ENCODE peak calls at places on chromosomes 16 and 17, in ten cellular contexts. One of them, this sample, is unnamed.

GRCh38 chr16:51051671-51052070 is 99.4 kb downstream of the SALL1 start:
- DNase-seq in pancreas: no peak
- DNase-seq in cardiac muscle cell: no peak
- DNase-seq in tibial nerve: no peak
- DNase-seq in breast epithelium: no peak
- DNase-seq in IMR-90: no peak
- DNase-seq in heart right ventricle: no peak
- DNase-seq in body of pancreas: no peak
- DNase-seq in kidney: no peak
- DNase-seq in fibroblast of lung: no peak
- DNase-seq in this sample: no peak

GRCh38 chr16:12356622-12357365 is 380.3 kb downstream of the SNX29 start:
- DNase-seq in pancreas: no peak
- DNase-seq in cardiac muscle cell: no peak
- DNase-seq in tibial nerve: no peak
- DNase-seq in breast epithelium: no peak
- DNase-seq in IMR-90: no peak
- DNase-seq in heart right ventricle: no peak
- DNase-seq in body of pancreas: no peak
- DNase-seq in kidney: no peak
- DNase-seq in fibroblast of lung: no peak
- DNase-seq in this sample: no peak

GRCh38 chr17:82959990-82960418 is 119.4 kb upstream of the METRNL start:
- DNase-seq in pancreas: no peak
- DNase-seq in cardiac muscle cell: no peak
- DNase-seq in tibial nerve: no peak
- DNase-seq in breast epithelium: peak; percentile 47
- DNase-seq in IMR-90: no peak
- DNase-seq in heart right ventricle: no peak
- DNase-seq in body of pancreas: no peak
- DNase-seq in kidney: peak; percentile 75
- DNase-seq in fibroblast of lung: no peak
- DNase-seq in this sample: no peak

GRCh38 chr17:700504-701094 is 14.0 kb downstream of the VPS53 start:
- DNase-seq in pancreas: no peak
- DNase-seq in cardiac muscle cell: peak; percentile 46
- DNase-seq in tibial nerve: no peak
- DNase-seq in breast epithelium: no peak
- DNase-seq in IMR-90: peak; percentile 53
- DNase-seq in heart right ventricle: no peak
- DNase-seq in body of pancreas: no peak
- DNase-seq in kidney: no peak
- DNase-seq in fibroblast of lung: peak; percentile 19
- DNase-seq in this sample: no peak

GRCh38 chr16:6018848-6019489 is 921.4 kb upstream of the EEF2KMT start:
- DNase-seq in pancreas: no peak
- DNase-seq in cardiac muscle cell: peak; percentile 52
- DNase-seq in tibial nerve: no peak
- DNase-seq in breast epithelium: no peak
- DNase-seq in IMR-90: no peak
- DNase-seq in heart right ventricle: no peak
- DNase-seq in body of pancreas: no peak
- DNase-seq in kidney: peak; percentile 72
- DNase-seq in fibroblast of lung: peak; percentile 6
- DNase-seq in this sample: no peak

GRCh38 chr16:14291941-14292825 is 221.1 kb downstream of the MRTFB start:
- DNase-seq in pancreas: no peak
- DNase-seq in cardiac muscle cell: no peak
- DNase-seq in tibial nerve: no peak
- DNase-seq in breast epithelium: no peak
- DNase-seq in IMR-90: no peak
- DNase-seq in heart right ventricle: no peak
- DNase-seq in body of pancreas: no peak
- DNase-seq in kidney: no peak
- DNase-seq in fibroblast of lung: no peak
- DNase-seq in this sample: no peak

GRCh38 chr16:84819644-84820304 is at the start of gene CRISPLD2:
- DNase-seq in pancreas: peak; percentile 84
- DNase-seq in cardiac muscle cell: peak; percentile 97
- DNase-seq in tibial nerve: peak; percentile 94
- DNase-seq in breast epithelium: peak; percentile 89
- DNase-seq in IMR-90: peak; percentile 84
- DNase-seq in heart right ventricle: peak; percentile 91
- DNase-seq in body of pancreas: peak; percentile 88
- DNase-seq in kidney: peak; percentile 97
- DNase-seq in fibroblast of lung: peak; percentile 87
- DNase-seq in this sample: peak; percentile 100

GRCh38 chr16:56363781-56364565 is 61.4 kb downstream of the AMFR start:
- DNase-seq in pancreas: peak; percentile 4
- DNase-seq in cardiac muscle cell: no peak
- DNase-seq in tibial nerve: no peak
- DNase-seq in breast epithelium: no peak
- DNase-seq in IMR-90: no peak
- DNase-seq in heart right ventricle: no peak
- DNase-seq in body of pancreas: no peak
- DNase-seq in kidney: peak; percentile 61
- DNase-seq in fibroblast of lung: no peak
- DNase-seq in this sample: no peak

GRCh38 chr17:41428591-41429326 is 4.4 kb upstream of the KRT37 start:
- DNase-seq in pancreas: no peak
- DNase-seq in cardiac muscle cell: no peak
- DNase-seq in tibial nerve: no peak
- DNase-seq in breast epithelium: no peak
- DNase-seq in IMR-90: no peak
- DNase-seq in heart right ventricle: no peak
- DNase-seq in body of pancreas: no peak
- DNase-seq in kidney: no peak
- DNase-seq in fibroblast of lung: peak; percentile 63
- DNase-seq in this sample: no peak

GRCh38 chr17:80894726-80895125 is 96.9 kb upstream of the CHMP6 start:
- DNase-seq in pancreas: no peak
- DNase-seq in cardiac muscle cell: no peak
- DNase-seq in tibial nerve: no peak
- DNase-seq in breast epithelium: no peak
- DNase-seq in IMR-90: no peak
- DNase-seq in heart right ventricle: no peak
- DNase-seq in body of pancreas: no peak
- DNase-seq in kidney: no peak
- DNase-seq in fibroblast of lung: no peak
- DNase-seq in this sample: no peak

GRCh38 chr17:80895366-80895765 is 96.3 kb upstream of the CHMP6 start:
- DNase-seq in pancreas: no peak
- DNase-seq in cardiac muscle cell: no peak
- DNase-seq in tibial nerve: no peak
- DNase-seq in breast epithelium: no peak
- DNase-seq in IMR-90: no peak
- DNase-seq in heart right ventricle: no peak
- DNase-seq in body of pancreas: no peak
- DNase-seq in kidney: no peak
- DNase-seq in fibroblast of lung: no peak
- DNase-seq in this sample: no peak

GRCh38 chr17:80892900-80893603 is 98.6 kb upstream of the CHMP6 start:
- DNase-seq in pancreas: no peak
- DNase-seq in cardiac muscle cell: no peak
- DNase-seq in tibial nerve: no peak
- DNase-seq in breast epithelium: no peak
- DNase-seq in IMR-90: peak; percentile 79
- DNase-seq in heart right ventricle: no peak
- DNase-seq in body of pancreas: no peak
- DNase-seq in kidney: no peak
- DNase-seq in fibroblast of lung: peak; percentile 95
- DNase-seq in this sample: peak; percentile 77

GRCh38 chr17:80893604-80894438 is 97.8 kb upstream of the CHMP6 start:
- DNase-seq in pancreas: no peak
- DNase-seq in cardiac muscle cell: no peak
- DNase-seq in tibial nerve: no peak
- DNase-seq in breast epithelium: no peak
- DNase-seq in IMR-90: no peak
- DNase-seq in heart right ventricle: no peak
- DNase-seq in body of pancreas: no peak
- DNase-seq in kidney: no peak
- DNase-seq in fibroblast of lung: no peak
- DNase-seq in this sample: no peak

DNA sequence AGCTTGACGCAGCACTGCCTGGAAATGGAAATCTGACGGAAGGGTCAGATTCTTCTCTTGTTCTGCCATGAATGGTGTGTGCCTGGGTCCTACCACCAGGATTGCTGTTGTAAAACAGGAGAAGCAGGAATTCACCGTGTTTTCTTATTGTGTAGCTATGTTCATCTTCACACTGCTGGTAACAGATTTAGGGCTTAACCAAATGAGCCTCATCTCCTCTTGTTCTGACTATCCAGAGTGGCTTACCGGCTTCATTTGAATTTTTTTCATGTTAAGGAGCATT is 97.3 kb upstream of the CHMP6 start:
- DNase-seq in pancreas: no peak
- DNase-seq in cardiac muscle cell: no peak
- DNase-seq in tibial nerve: no peak
- DNase-seq in breast epithelium: no peak
- DNase-seq in IMR-90: no peak
- DNase-seq in heart right ventricle: no peak
- DNase-seq in body of pancreas: no peak
- DNase-seq in kidney: no peak
- DNase-seq in fibroblast of lung: no peak
- DNase-seq in this sample: no peak
- TF ChIP-seq CTCF in pancreas: no peak
- TF ChIP-seq CTCF in cardiac muscle cell: no peak
- TF ChIP-seq CTCF in tibial nerve: no peak
- TF ChIP-seq CTCF in breast epithelium: no peak
- TF ChIP-seq CTCF in IMR-90: peak; percentile 4
- TF ChIP-seq CTCF in heart right ventricle: no peak
- TF ChIP-seq CTCF in body of pancreas: no peak
- TF ChIP-seq CTCF in kidney: no peak
- TF ChIP-seq CTCF in fibroblast of lung: peak; percentile 2
- TF ChIP-seq CTCF in this sample: peak; percentile 27

GRCh38 chr17:59842901-59843652 is 49.7 kb downstream of the TUBD1 start:
- DNase-seq in pancreas: peak; percentile 60
- DNase-seq in cardiac muscle cell: no peak
- DNase-seq in tibial nerve: no peak
- DNase-seq in breast epithelium: peak; percentile 69
- DNase-seq in IMR-90: peak; percentile 97
- DNase-seq in heart right ventricle: no peak
- DNase-seq in body of pancreas: peak; percentile 49
- DNase-seq in kidney: peak; percentile 80
- DNase-seq in fibroblast of lung: peak; percentile 98
- DNase-seq in this sample: no peak

GRCh38 chr17:59845595-59846390 is 47.0 kb downstream of the TUBD1 start:
- DNase-seq in pancreas: peak; percentile 69
- DNase-seq in cardiac muscle cell: no peak
- DNase-seq in tibial nerve: no peak
- DNase-seq in breast epithelium: peak; percentile 87
- DNase-seq in IMR-90: peak; percentile 89
- DNase-seq in heart right ventricle: no peak
- DNase-seq in body of pancreas: peak; percentile 62
- DNase-seq in kidney: peak; percentile 46
- DNase-seq in fibroblast of lung: peak; percentile 92
- DNase-seq in this sample: no peak

GRCh38 chr17:59848385-59848668 is 44.4 kb downstream of the TUBD1 start:
- DNase-seq in pancreas: no peak
- DNase-seq in cardiac muscle cell: no peak
- DNase-seq in tibial nerve: no peak
- DNase-seq in breast epithelium: no peak
- DNase-seq in IMR-90: no peak
- DNase-seq in heart right ventricle: no peak
- DNase-seq in body of pancreas: peak; percentile 3
- DNase-seq in kidney: no peak
- DNase-seq in fibroblast of lung: no peak
- DNase-seq in this sample: no peak

GRCh38 chr17:59846391-59847165 is 46.2 kb downstream of the TUBD1 start:
- DNase-seq in pancreas: peak; percentile 64
- DNase-seq in cardiac muscle cell: no peak
- DNase-seq in tibial nerve: no peak
- DNase-seq in breast epithelium: no peak
- DNase-seq in IMR-90: peak; percentile 94
- DNase-seq in heart right ventricle: no peak
- DNase-seq in body of pancreas: peak; percentile 64
- DNase-seq in kidney: peak; percentile 72
- DNase-seq in fibroblast of lung: peak; percentile 92
- DNase-seq in this sample: no peak

DNA sequence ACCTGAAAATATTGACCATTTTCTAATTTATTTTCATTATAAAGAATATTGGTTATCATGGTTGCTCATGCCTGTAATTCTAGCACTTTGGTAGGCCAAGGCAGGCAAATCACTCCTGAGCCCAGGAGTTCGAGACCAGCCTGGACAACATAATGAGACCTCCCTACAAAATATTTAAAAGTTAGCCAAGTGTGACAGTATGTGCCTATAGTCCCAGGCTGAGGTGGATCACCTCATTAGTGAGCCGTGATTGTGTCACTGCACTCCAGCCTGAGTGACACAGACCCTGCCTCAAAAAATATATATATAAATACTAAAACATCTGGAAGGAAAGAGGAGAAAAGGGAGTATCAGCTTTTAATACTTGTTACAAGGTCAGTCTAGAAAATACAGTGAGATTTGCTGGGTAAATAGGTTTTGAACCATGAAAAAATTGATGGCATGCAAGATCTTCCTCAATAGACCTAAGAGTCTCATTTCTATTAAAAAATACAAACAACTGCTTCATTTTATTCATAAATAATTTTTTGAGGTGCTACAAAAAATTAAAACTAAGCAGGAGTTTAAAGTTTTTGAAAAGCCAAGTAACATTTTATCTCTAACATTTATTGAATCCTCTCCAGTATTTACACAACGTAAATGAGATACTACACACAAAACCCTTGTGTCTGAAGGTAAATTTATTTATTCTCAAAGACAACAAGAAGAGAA is 47.7 kb downstream of the TUBD1 start:
- DNase-seq in pancreas: no peak
- DNase-seq in cardiac muscle cell: no peak
- DNase-seq in tibial nerve: no peak
- DNase-seq in breast epithelium: no peak
- DNase-seq in IMR-90: peak; percentile 70
- DNase-seq in heart right ventricle: no peak
- DNase-seq in body of pancreas: no peak
- DNase-seq in kidney: peak; percentile 36
- DNase-seq in fibroblast of lung: peak; percentile 75
- DNase-seq in this sample: no peak
- H3K4me3 ChIP-seq in pancreas: peak overlapping the region; percentile 6
- H3K4me3 ChIP-seq in cardiac muscle cell: no peak overlapping the region
- H3K4me3 ChIP-seq in tibial nerve: no peak overlapping the region
- H3K4me3 ChIP-seq in breast epithelium: no peak overlapping the region
- H3K4me3 ChIP-seq in IMR-90: no peak overlapping the region
- H3K4me3 ChIP-seq in heart right ventricle: no peak overlapping the region
- H3K4me3 ChIP-seq in body of pancreas: no peak overlapping the region
- H3K4me3 ChIP-seq in kidney: no peak overlapping the region
- H3K4me3 ChIP-seq in fibroblast of lung: no peak overlapping the region
- H3K4me3 ChIP-seq in this sample: no peak overlapping the region

GRCh38 chr16:28162326-28162877 is 49.4 kb downstream of the XPO6 start:
- DNase-seq in pancreas: no peak
- DNase-seq in cardiac muscle cell: no peak
- DNase-seq in tibial nerve: no peak
- DNase-seq in breast epithelium: no peak
- DNase-seq in IMR-90: no peak
- DNase-seq in heart right ventricle: no peak
- DNase-seq in body of pancreas: no peak
- DNase-seq in kidney: no peak
- DNase-seq in fibroblast of lung: no peak
- DNase-seq in this sample: no peak
- H3K4me1 ChIP-seq in pancreas: no peaks in the 10 kb centered on the region
- H3K4me1 ChIP-seq in cardiac muscle cell: no peaks in the 10 kb centered on the region
- H3K4me1 ChIP-seq in tibial nerve: no peaks in the 10 kb centered on the region
- H3K4me1 ChIP-seq in breast epithelium: no peaks in the 10 kb centered on the region
- H3K4me1 ChIP-seq in IMR-90: peaks cover 16% of the 10 kb centered on the region
- H3K4me1 ChIP-seq in heart right ventricle: peaks cover 14% of the 10 kb centered on the region
- H3K4me1 ChIP-seq in body of pancreas: no peaks in the 10 kb centered on the region
- H3K4me1 ChIP-seq in kidney: peaks cover 2% of the 10 kb centered on the region
- H3K4me1 ChIP-seq in fibroblast of lung: peaks cover 4% of the 10 kb centered on the region
- H3K4me1 ChIP-seq in this sample: no peaks in the 10 kb centered on the region

GRCh38 chr16:1770328-1771071 is 843 bp downstream of the NME3 start:
- DNase-seq in pancreas: peak; percentile 82
- DNase-seq in cardiac muscle cell: no peak
- DNase-seq in tibial nerve: peak; percentile 42
- DNase-seq in breast epithelium: peak; percentile 67
- DNase-seq in IMR-90: peak; percentile 47
- DNase-seq in heart right ventricle: peak; percentile 61
- DNase-seq in body of pancreas: peak; percentile 89
- DNase-seq in kidney: peak; percentile 91
- DNase-seq in fibroblast of lung: peak; percentile 69
- DNase-seq in this sample: peak; percentile 84
- TF ChIP-seq CTCF in pancreas: no peak
- TF ChIP-seq CTCF in cardiac muscle cell: no peak
- TF ChIP-seq CTCF in tibial nerve: no peak
- TF ChIP-seq CTCF in breast epithelium: no peak
- TF ChIP-seq CTCF in IMR-90: no peak
- TF ChIP-seq CTCF in heart right ventricle: no peak
- TF ChIP-seq CTCF in body of pancreas: peak; percentile 20
- TF ChIP-seq CTCF in kidney: no peak
- TF ChIP-seq CTCF in fibroblast of lung: no peak
- TF ChIP-seq CTCF in this sample: no peak

This sample was measured in BE2C.